ENCODE peak calls at places on chromosomes 2 and 18, in ten cellular contexts. G, S, J, M, W, H, C, T, V and B are unnamed samples.

GRCh38 chr2:234823877-234824376 is 127.9 kb upstream of the SH3BP4 start:
- DNase-seq in M (peak), C (peak), H (no peak), S (peak), V (peak), T (no peak), J (no peak), G (no peak), W (no peak), B (no peak)

GRCh38 chr18:42114310-42114943 is 159.4 kb downstream of the PIK3C3 start:
- DNase-seq in W (peak), S (peak), T (peak), V (peak), J (peak), M (peak), H (peak), C (peak), G (peak), B (peak)

GRCh38 chr2:204114294-204114693 is 177.7 kb downstream of the ICOS start:
- DNase-seq in H (no peak), G (no peak), T (no peak), S (no peak), C (no peak), M (no peak), V (no peak), W (no peak), J (no peak), B (no peak)

GRCh38 chr2:65015731-65016130 is 26.5 kb downstream of the SLC1A4 start:
- DNase-seq in W (no peak), J (no peak), S (no peak), G (no peak), V (no peak), H (no peak), M (no peak), C (no peak), T (no peak), B (no peak)

GRCh38 chr2:46351388-46352141 is 54.4 kb downstream of the EPAS1 start:
- DNase-seq in C (no peak), J (no peak), M (no peak), S (no peak), H (no peak), V (no peak), G (no peak), T (peak), W (peak), B (no peak)

GRCh38 chr2:221546505-221547225 is 25.4 kb downstream of the EPHA4 start:
- DNase-seq in W (no peak), M (no peak), S (no peak), H (no peak), T (no peak), C (no peak), J (no peak), V (no peak), G (no peak), B (no peak)

GRCh38 chr2:161843936-161844335 is 219.7 kb downstream of the SLC4A10 start:
- DNase-seq in G (no peak), J (no peak), H (no peak), V (no peak), W (no peak), C (no peak), S (no peak), M (no peak), T (no peak), B (no peak)

GRCh38 chr2:158184001-158184400 is 82.3 kb downstream of the UPP2 start:
- DNase-seq in W (no peak), S (no peak), G (no peak), T (no peak), V (no peak), C (no peak), J (no peak), M (no peak), H (no peak), B (peak)

GRCh38 chr2:168392031-168392430 is 64.0 kb upstream of the CERS6 start:
- DNase-seq in V (no peak), T (no peak), G (no peak), J (no peak), M (no peak), S (no peak), H (no peak), W (no peak), C (no peak), B (no peak)

GRCh38 chr18:45976581-45977373 is 9.6 kb upstream of the EPG5 start:
- DNase-seq in M (no peak), W (no peak), G (no peak), C (no peak), T (no peak), J (no peak), H (no peak), V (no peak), S (no peak), B (no peak)

GRCh38 chr2:57314682-57315081 is 731.9 kb upstream of the VRK2 start:
- DNase-seq in J (no peak), H (no peak), G (no peak), V (no peak), C (no peak), S (no peak), W (no peak), M (no peak), T (no peak), B (no peak)

GRCh38 chr2:182831097-182831496 is 35.3 kb downstream of the FRZB start:
- DNase-seq in M (peak), H (no peak), V (no peak), J (no peak), C (no peak), W (no peak), G (no peak), T (no peak), S (no peak), B (no peak)

GRCh38 chr2:29847901-29848300 is 73.5 kb downstream of the ALK start:
- DNase-seq in V (no peak), S (no peak), W (no peak), T (no peak), J (no peak), M (no peak), G (no peak), H (no peak), C (no peak), B (no peak)